ENCODE peak calls at places on chromosomes 16 and 17, in four cellular contexts. Q, Y, W and L are unnamed samples.

GRCh38 chr17:13671341-13671740 is 69.6 kb upstream of the HS3ST3A1 start:
- DNase-seq in W (no peak), Y (no peak), Q (peak), L (no peak)

GRCh38 chr16:25575363-25575762 is 116.4 kb upstream of the HS3ST4 start:
- DNase-seq in W (no peak), Y (no peak), Q (no peak), L (no peak)

GRCh38 chr17:45719335-45720071 is 64.6 kb upstream of the CRHR1 start:
- DNase-seq in Q (peak), W (no peak), Y (peak), L (peak)

GRCh38 chr17:6461792-6462524 is 17.7 kb downstream of the PIMREG start:
- DNase-seq in Q (no peak), W (no peak), Y (peak), L (no peak)

GRCh38 chr16:10728035-10728462 is 15.6 kb upstream of the NUBP1 start:
- DNase-seq in Q (no peak), Y (no peak), W (no peak), L (no peak)

GRCh38 chr16:3021449-3022207 is 1.5 kb downstream of the TNFRSF12A start:
- DNase-seq in Q (peak), Y (peak), W (no peak), L (peak)

GRCh38 chr17:17767497-17768286 is 69.1 kb downstream of the SREBF1 start:
- DNase-seq in W (no peak), Q (no peak), Y (no peak), L (no peak)

GRCh38 chr16:53817812-53818211 is 113.9 kb downstream of the FTO start:
- DNase-seq in Y (no peak), W (no peak), Q (peak), L (no peak)

GRCh38 chr17:62801553-62801952 is 6.6 kb downstream of the MARCHF10 start:
- DNase-seq in W (no peak), Q (no peak), Y (no peak), L (no peak)

GRCh38 chr17:1724869-1725641 is 551 bp downstream of the WDR81 start:
- DNase-seq in Y (no peak), Q (no peak), W (no peak), L (peak)

GRCh38 chr17:57636985-57637667 is 108.0 kb downstream of the CCDC182 start:
- DNase-seq in Y (no peak), W (no peak), Q (peak), L (no peak)

GRCh38 chr16:88499314-88499713 is 46.2 kb downstream of the ZFPM1 start:
- DNase-seq in Y (no peak), Q (no peak), W (no peak), L (no peak)

GRCh38 chr17:9557846-9558245 is 17.8 kb downstream of the STX8 start:
- DNase-seq in Q (no peak), W (no peak), Y (no peak), L (no peak)

GRCh38 chr16:20865420-20866126 is 34.6 kb downstream of the DCUN1D3 start:
- DNase-seq in W (no peak), Q (peak), Y (peak), L (no peak)

GRCh38 chr17:75231741-75232464 is 26.4 kb downstream of the NUP85 start:
- DNase-seq in Y (no peak), Q (no peak), W (no peak), L (no peak)

GRCh38 chr17:76196675-76197074 is 43.6 kb downstream of the RNF157 start:
- DNase-seq in W (no peak), Q (peak), Y (no peak), L (no peak)

GRCh38 chr16:12675852-12676251 is 127.8 kb downstream of the CPPED1 start:
- DNase-seq in W (no peak), Q (peak), Y (peak), L (no peak)

GRCh38 chr17:77435272-77436057 is 294.7 kb downstream of the SEC14L1 start:
- DNase-seq in Q (no peak), Y (no peak), W (no peak), L (no peak)

GRCh38 chr16:16037521-16037920 is 88.1 kb downstream of the ABCC1 start:
- DNase-seq in W (no peak), Q (no peak), Y (no peak), L (no peak)

GRCh38 chr16:88358033-88358481 is 24.7 kb upstream of the ZNF469 start:
- DNase-seq in Y (no peak), W (no peak), Q (no peak), L (no peak)

GRCh38 chr17:68532826-68533225 is 20.6 kb downstream of the PRKAR1A start:
- DNase-seq in Y (no peak), W (no peak), Q (no peak), L (no peak)

GRCh38 chr16:69534720-69535119 is 31.0 kb upstream of the NFAT5 start:
- DNase-seq in Q (no peak), W (no peak), Y (no peak), L (no peak)

GRCh38 chr17:49557204-49558024 is 18.3 kb upstream of the NXPH3 start:
- DNase-seq in W (peak), Q (peak), Y (peak), L (peak)

GRCh38 chr16:88881090-88881580 is 14.7 kb upstream of the PABPN1L start:
- DNase-seq in Q (no peak), Y (no peak), W (no peak), L (no peak)

GRCh38 chr16:85309656-85310587 is 197.7 kb upstream of the CIBAR2 start:
- DNase-seq in W (no peak), Q (no peak), Y (no peak), L (no peak)

GRCh38 chr17:76735586-76736348 is 1.4 kb downstream of the SRSF2 start:
- DNase-seq in W (no peak), Q (no peak), Y (no peak), L (no peak)

GRCh38 chr17:52145496-52145895 is 13.0 kb downstream of the CA10 start:
- DNase-seq in W (no peak), Y (peak), Q (peak), L (no peak)

GRCh38 chr17:10631048-10631700 is 25.9 kb downstream of the MYH3 start:
- DNase-seq in Y (peak), Q (peak), W (no peak), L (no peak)

GRCh38 chr17:3827124-3827773 is 18.8 kb downstream of the NCBP3 start:
- DNase-seq in W (peak), Y (peak), Q (peak), L (peak)

GRCh38 chr17:75631353-75631752 is 1.9 kb upstream of the SMIM5 start:
- DNase-seq in Y (no peak), W (no peak), Q (no peak), L (no peak)

GRCh38 chr17:44000141-44000860 is 4.1 kb upstream of the NAGS start:
- DNase-seq in Y (no peak), Q (no peak), W (no peak), L (no peak)

GRCh38 chr16:4370151-4370550 is 1.5 kb upstream of the VASN start:
- DNase-seq in Y (no peak), W (no peak), Q (no peak), L (no peak)

GRCh38 chr16:68083861-68084503 is 1.2 kb upstream of the NFATC3 start:
- DNase-seq in W (no peak), Q (peak), Y (peak), L (no peak)

GRCh38 chr16:79509221-79509631 is 91.3 kb downstream of the MAF start:
- DNase-seq in Q (no peak), W (no peak), Y (no peak), L (peak)

GRCh38 chr17:51056813-51057510 is 63.7 kb downstream of the SPAG9 start:
- DNase-seq in Y (peak), W (peak), Q (peak), L (peak)

GRCh38 chr17:75799402-75799801 is 14.8 kb downstream of the UNK start:
- DNase-seq in Q (no peak), W (no peak), Y (no peak), L (no peak)

GRCh38 chr16:46889942-46890300 is 5.8 kb downstream of the GPT2 start:
- DNase-seq in Q (no peak), W (no peak), Y (no peak), L (no peak)

GRCh38 chr16:24509536-24509935 is 29.8 kb upstream of the RBBP6 start:
- DNase-seq in W (no peak), Q (no peak), Y (no peak), L (no peak)

GRCh38 chr16:49441366-49441780 is 67.8 kb downstream of the C16orf78 start:
- DNase-seq in W (peak), Q (no peak), Y (no peak), L (no peak)